ENCODE peak calls at places on chromosomes 1 and 21, in ten cellular contexts. Z is Calu3, R is AG04449, A is epithelial cell of esophagus, T is colonic mucosa, I is astrocyte of the spinal cord, P is Caco-2, W is fibroblast of pulmonary artery, E is dorsolateral prefrontal cortex, N is H9. G is an unnamed sample.

GRCh38 chr21:35041122-35041521 is 8.0 kb downstream of the RUNX1 start:
- DNase-seq in N (no peak), R (no peak), W (no peak), P (no peak), T (no peak), I (no peak), A (no peak), Z (no peak), E (no peak), G (no peak)

GRCh38 chr1:119448112-119448511 is 33.2 kb downstream of the HSD3B2 start:
- DNase-seq in A (peak), Z (peak), N (peak), W (no peak), P (no peak), R (no peak), E (no peak), T (no peak), I (no peak), G (no peak)

GRCh38 chr1:174191255-174191906 is 32.1 kb downstream of the RABGAP1L start:
- DNase-seq in I (peak), A (peak), E (no peak), R (peak), N (no peak), P (no peak), Z (no peak), T (no peak), W (peak), G (no peak)

GRCh38 chr21:42032968-42033367 is 22.8 kb upstream of the ZBTB21 start:
- DNase-seq in N (no peak), P (no peak), T (no peak), A (no peak), I (no peak), E (no peak), R (no peak), Z (no peak), W (no peak), G (no peak)

GRCh38 chr1:146034976-146035469 is 13.5 kb upstream of the HJV start:
- DNase-seq in P (peak), I (no peak), E (no peak), N (no peak), W (peak), T (no peak), A (no peak), Z (peak), R (no peak), G (no peak)

GRCh38 chr1:147504801-147505303 is 36.4 kb upstream of the BCL9 start:
- DNase-seq in W (peak), N (peak), I (peak), A (no peak), P (peak), E (no peak), T (no peak), R (no peak), Z (peak), G (peak)

GRCh38 chr1:21247892-21248715 is 42.2 kb downstream of the ECE1 start:
- DNase-seq in Z (no peak), P (no peak), I (no peak), T (peak), E (no peak), A (no peak), N (no peak), R (no peak), W (no peak), G (no peak)

GRCh38 chr1:172414331-172414730 is 6.2 kb upstream of the C1orf105 start:
- DNase-seq in N (no peak), A (peak), T (no peak), E (no peak), I (no peak), P (no peak), R (no peak), Z (no peak), W (peak), G (no peak)

GRCh38 chr1:145997156-145998023 is 1.0 kb upstream of the TXNIP start:
- DNase-seq in P (no peak), E (no peak), W (no peak), T (no peak), A (no peak), R (no peak), Z (no peak), I (no peak), N (no peak), G (peak)

GRCh38 chr21:42865361-42866160 is 13.8 kb downstream of the WDR4 start:
- DNase-seq in A (no peak), T (no peak), E (peak), R (no peak), Z (no peak), W (no peak), I (no peak), P (no peak), N (no peak), G (no peak)

GRCh38 chr21:42062543-42063022 is 8.5 kb upstream of the UMODL1 start:
- DNase-seq in A (no peak), Z (no peak), I (no peak), P (no peak), W (no peak), T (peak), R (no peak), E (no peak), N (no peak), G (no peak)

GRCh38 chr1:65174585-65174984 is 26.6 kb downstream of the AK4 start:
- DNase-seq in N (no peak), Z (peak), I (peak), A (peak), T (no peak), P (no peak), R (peak), E (no peak), W (peak), G (no peak)

GRCh38 chr1:87632232-87632631 is 303.6 kb downstream of the LMO4 start:
- DNase-seq in T (no peak), A (no peak), Z (no peak), N (no peak), R (no peak), W (no peak), P (no peak), E (no peak), I (no peak), G (no peak)

GRCh38 chr1:116256875-116257823 is 115.9 kb upstream of the ATP1A1 start:
- DNase-seq in P (no peak), E (no peak), R (no peak), N (no peak), T (peak), Z (no peak), A (no peak), I (no peak), W (no peak), G (no peak)

GRCh38 chr21:34268493-34268892 is 95.3 kb upstream of the KCNE2 start:
- DNase-seq in A (no peak), R (no peak), I (no peak), Z (no peak), T (no peak), N (no peak), W (no peak), P (no peak), E (no peak), G (no peak)

GRCh38 chr1:89833183-89834077 is 12.6 kb downstream of the LRRC8D start:
- DNase-seq in I (no peak), R (no peak), W (no peak), E (peak), A (no peak), T (no peak), N (no peak), Z (no peak), P (no peak), G (no peak)

GRCh38 chr21:42370894-42371654 is 4.7 kb upstream of the TFF1 start:
- DNase-seq in T (no peak), N (no peak), Z (no peak), I (no peak), A (no peak), E (no peak), W (no peak), R (no peak), P (no peak), G (peak)

GRCh38 chr1:81209471-81209870 is 591.3 kb upstream of the ADGRL2 start:
- DNase-seq in I (no peak), Z (no peak), W (no peak), T (no peak), N (no peak), P (no peak), E (no peak), R (no peak), A (no peak), G (no peak)

GRCh38 chr1:219702551-219703215 is 89.8 kb upstream of the ZC3H11B start:
- DNase-seq in E (no peak), W (peak), N (no peak), R (no peak), I (peak), T (no peak), Z (no peak), P (no peak), A (peak), G (no peak)

GRCh38 chr1:26597629-26598039 is 68.1 kb downstream of the RPS6KA1 start:
- DNase-seq in A (peak), E (no peak), Z (peak), W (peak), I (peak), P (no peak), R (no peak), N (no peak), T (no peak), G (no peak)

GRCh38 chr1:180247580-180247979 is 17.5 kb downstream of the LHX4 start:
- DNase-seq in W (no peak), N (no peak), A (no peak), T (no peak), I (no peak), R (no peak), Z (no peak), E (no peak), P (no peak), G (no peak)

GRCh38 chr1:180250499-180250770 is 20.4 kb downstream of the LHX4 start:
- DNase-seq in W (no peak), R (no peak), T (no peak), I (no peak), P (no peak), N (no peak), E (no peak), A (no peak), Z (no peak), G (no peak)

GRCh38 chr1:180248176-180248575 is 18.1 kb downstream of the LHX4 start:
- DNase-seq in E (no peak), N (no peak), P (no peak), Z (no peak), R (no peak), W (no peak), T (no peak), I (no peak), A (no peak), G (no peak)

GRCh38 chr1:180249725-180250498 is 19.8 kb downstream of the LHX4 start:
- DNase-seq in P (no peak), T (no peak), A (no peak), N (no peak), E (no peak), R (no peak), I (no peak), W (no peak), Z (no peak), G (no peak)

GRCh38 chr1:180248731-180249681 is 18.9 kb downstream of the LHX4 start:
- DNase-seq in W (no peak), E (no peak), A (no peak), N (peak), Z (peak), I (no peak), P (no peak), R (no peak), T (no peak), G (peak)
- TF ChIP-seq CTCF in W (peak), E (no peak), A (no peak), N (peak), Z (no peak), I (peak), P (no peak), R (no peak), T (no peak), G (no peak)

DNA sequence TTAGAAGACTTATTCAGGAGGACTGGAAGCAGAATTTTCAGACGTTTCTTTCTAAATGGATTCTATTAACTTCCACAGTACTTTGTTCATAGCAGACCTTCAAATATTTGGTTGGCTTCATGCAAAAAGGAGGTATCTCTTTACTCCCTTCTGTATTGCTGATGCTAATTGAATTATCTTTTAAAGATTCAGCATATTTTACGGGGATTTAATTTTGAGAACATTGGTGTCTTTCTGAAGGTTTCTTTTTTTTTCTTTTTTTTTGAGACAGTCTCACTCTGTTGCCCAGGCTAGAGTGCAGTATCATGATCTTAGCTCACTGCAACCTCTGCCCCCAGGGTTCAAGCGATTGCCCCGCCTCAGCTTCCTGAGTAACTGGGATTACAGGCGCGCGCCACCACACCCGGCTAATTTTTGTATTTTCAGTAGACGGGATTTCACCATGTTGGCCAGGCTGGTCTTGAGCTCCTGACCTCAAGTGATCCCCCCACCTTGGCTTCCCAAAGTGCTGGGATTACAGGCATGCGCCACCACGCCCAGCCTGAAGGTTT is 14.3 kb downstream of the CNST start:
- DNase-seq in P (no peak), E (no peak), W (no peak), I (no peak), R (no peak), A (no peak), Z (no peak), T (no peak), N (no peak), G (no peak)
- TF ChIP-seq CTCF in P (no peak), E (no peak), W (no peak), I (no peak), R (no peak), A (no peak), Z (no peak), T (no peak), N (no peak), G (no peak)

GRCh38 chr21:23218667-23219066 is 2220.5 kb downstream of the NCAM2 start:
- DNase-seq in Z (no peak), A (no peak), I (no peak), R (no peak), W (peak), T (no peak), E (no peak), N (no peak), P (no peak), G (no peak)
- TF ChIP-seq CTCF in Z (no peak), A (no peak), I (no peak), R (no peak), W (no peak), T (no peak), E (no peak), N (no peak), P (no peak), G (no peak)

GRCh38 chr1:168610111-168610510 is 33.7 kb downstream of the XCL1 start:
- DNase-seq in Z (no peak), W (no peak), I (no peak), P (no peak), R (no peak), A (no peak), E (no peak), N (no peak), T (no peak), G (no peak)
- TF ChIP-seq CTCF in Z (no peak), W (no peak), I (no peak), P (no peak), R (no peak), A (no peak), E (no peak), N (no peak), T (no peak), G (no peak)

DNA sequence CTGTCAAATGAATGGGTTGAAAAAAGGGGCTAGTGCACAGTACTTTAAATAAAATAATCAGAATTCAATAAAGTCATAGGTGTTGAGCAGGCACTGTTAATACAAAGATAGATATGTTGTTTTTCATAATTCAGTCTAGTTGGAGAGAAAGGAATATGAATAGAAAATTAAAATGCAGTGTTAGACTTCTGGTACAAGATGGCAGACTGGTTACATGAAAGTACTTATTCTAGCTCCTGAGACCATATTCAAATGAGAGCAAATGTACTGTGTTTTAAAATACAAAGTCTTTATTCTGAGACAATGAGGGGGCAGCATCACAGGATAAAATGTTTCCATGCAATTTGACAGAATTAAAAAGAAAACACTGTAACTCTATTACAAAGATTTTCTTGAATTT is 542.1 kb downstream of the COL11A1 start:
- DNase-seq in T (no peak), Z (no peak), A (no peak), N (no peak), P (no peak), E (no peak), R (no peak), I (no peak), W (peak), G (no peak)
- TF ChIP-seq CTCF in T (no peak), Z (no peak), A (no peak), N (no peak), P (no peak), E (no peak), R (no peak), I (no peak), W (no peak), G (no peak)

GRCh38 chr1:118246646-118247045 is 61.6 kb upstream of the SPAG17 start:
- DNase-seq in A (no peak), Z (no peak), T (no peak), R (no peak), P (no peak), W (no peak), N (no peak), I (no peak), E (no peak), G (no peak)

GRCh38 chr1:118243269-118243668 is 58.2 kb upstream of the SPAG17 start:
- DNase-seq in A (no peak), T (no peak), R (no peak), I (no peak), P (no peak), N (no peak), W (no peak), Z (no peak), E (no peak), G (no peak)

GRCh38 chr1:118250232-118250631 is 65.2 kb upstream of the SPAG17 start:
- DNase-seq in N (no peak), R (no peak), Z (no peak), W (peak), E (no peak), I (no peak), A (no peak), T (no peak), P (no peak), G (no peak)

GRCh38 chr1:118249641-118250040 is 64.6 kb upstream of the SPAG17 start:
- DNase-seq in R (no peak), E (no peak), T (no peak), I (no peak), P (no peak), N (no peak), Z (no peak), A (no peak), W (no peak), G (no peak)

GRCh38 chr1:118247593-118247992 is 62.6 kb upstream of the SPAG17 start:
- DNase-seq in W (peak), Z (no peak), R (no peak), E (no peak), A (peak), N (peak), P (no peak), I (no peak), T (no peak), G (no peak)
- TF ChIP-seq CTCF in W (peak), Z (no peak), R (peak), E (no peak), A (peak), N (peak), P (no peak), I (peak), T (peak), G (no peak)

GRCh38 chr21:31098576-31099005 is 60.3 kb upstream of the KRTAP19-8 start:
- DNase-seq in Z (peak), N (peak), P (peak), E (peak), I (peak), A (peak), T (peak), W (peak), R (no peak), G (peak)
- TF ChIP-seq CTCF in Z (peak), N (peak), P (peak), E (peak), I (peak), A (peak), T (peak), W (peak), R (peak), G (peak)

G was measured in glutamatergic neuron.